ENCODE peak calls at places on chromosomes 6 and 20, in eight cellular contexts. V is A549, R is HCT116, P is HepG2, H is IMR-90, Z is H1, D is SK-N-SH, B is GM12878. J is an unnamed sample.

GRCh38 chr20:15475483-15475882 is 1097.8 kb downstream of the KIF16B start:
- DNase-seq in V (no peak), R (no peak), P (no peak), H (no peak), Z (no peak), D (peak), B (peak), J (no peak)

GRCh38 chr6:56803594-56803993 is 151.3 kb upstream of the BEND6 start:
- DNase-seq in V (no peak), R (no peak), P (no peak), H (peak), Z (no peak), D (no peak), B (no peak), J (no peak)

GRCh38 chr6:162620067-162620466 is 107.5 kb downstream of the PRKN start:
- DNase-seq in V (no peak), R (no peak), P (no peak), H (no peak), Z (no peak), D (no peak), B (no peak), J (no peak)

GRCh38 chr6:23329091-23329490 is 759.7 kb downstream of the HDGFL1 start:
- DNase-seq in V (no peak), R (no peak), P (no peak), H (no peak), Z (no peak), D (no peak), B (no peak), J (no peak)

GRCh38 chr6:3414704-3415453 is 42.0 kb downstream of the SLC22A23 start:
- DNase-seq in V (no peak), R (no peak), P (peak), H (peak), Z (no peak), D (no peak), B (no peak), J (peak)

GRCh38 chr6:138012682-138013081 is 94.5 kb downstream of the PERP start:
- DNase-seq in V (no peak), R (no peak), P (no peak), H (no peak), Z (no peak), D (no peak), B (no peak), J (no peak)

GRCh38 chr6:46129301-46129633 is 522 bp upstream of the ENPP4 start:
- DNase-seq in V (no peak), R (no peak), P (no peak), H (no peak), Z (no peak), D (no peak), B (no peak), J (no peak)

GRCh38 chr20:17557675-17558006 is 12.2 kb upstream of the DSTN start:
- DNase-seq in V (peak), R (peak), P (peak), H (peak), Z (no peak), D (no peak), B (no peak), J (peak)

GRCh38 chr20:48275325-48275724 is 490.0 kb upstream of the SULF2 start:
- DNase-seq in V (no peak), R (no peak), P (no peak), H (no peak), Z (no peak), D (no peak), B (no peak), J (no peak)

GRCh38 chr6:89950879-89951391 is 56.7 kb downstream of the GJA10 start:
- DNase-seq in V (no peak), R (no peak), P (no peak), H (no peak), Z (no peak), D (no peak), B (no peak), J (no peak)

GRCh38 chr6:108961985-108962384 is 113.8 kb downstream of the ARMC2 start:
- DNase-seq in V (no peak), R (no peak), P (no peak), H (peak), Z (no peak), D (no peak), B (no peak), J (no peak)

GRCh38 chr6:139003751-139004150 is 15.7 kb upstream of the REPS1 start:
- DNase-seq in V (no peak), R (no peak), P (no peak), H (no peak), Z (no peak), D (no peak), B (no peak), J (no peak)

GRCh38 chr6:490251-491037 is 98.9 kb downstream of the IRF4 start:
- DNase-seq in V (no peak), R (no peak), P (no peak), H (no peak), Z (no peak), D (no peak), B (peak), J (peak)

GRCh38 chr6:134410531-134410930 is 92.6 kb upstream of the SGK1 start:
- DNase-seq in V (no peak), R (no peak), P (no peak), H (no peak), Z (no peak), D (no peak), B (no peak), J (no peak)

GRCh38 chr20:53795170-53795569 is 201.5 kb upstream of the ZNF217 start:
- DNase-seq in V (no peak), R (no peak), P (no peak), H (peak), Z (no peak), D (no peak), B (no peak), J (no peak)

GRCh38 chr6:19879663-19880062 is 42.5 kb downstream of the ID4 start:
- DNase-seq in V (no peak), R (no peak), P (no peak), H (no peak), Z (no peak), D (no peak), B (no peak), J (no peak)

GRCh38 chr6:148389917-148390316 is 47.3 kb downstream of the SASH1 start:
- DNase-seq in V (no peak), R (no peak), P (no peak), H (no peak), Z (no peak), D (no peak), B (no peak), J (no peak)

GRCh38 chr6:50381106-50381415 is 331.3 kb upstream of the DEFB112 start:
- DNase-seq in V (no peak), R (no peak), P (no peak), H (no peak), Z (peak), D (peak), B (no peak), J (no peak)
- TF ChIP-seq RAD21 in V (no peak), R (no peak), P (no peak), H (no peak), Z (peak), D (no peak), B (no peak), J (no peak)

DNA sequence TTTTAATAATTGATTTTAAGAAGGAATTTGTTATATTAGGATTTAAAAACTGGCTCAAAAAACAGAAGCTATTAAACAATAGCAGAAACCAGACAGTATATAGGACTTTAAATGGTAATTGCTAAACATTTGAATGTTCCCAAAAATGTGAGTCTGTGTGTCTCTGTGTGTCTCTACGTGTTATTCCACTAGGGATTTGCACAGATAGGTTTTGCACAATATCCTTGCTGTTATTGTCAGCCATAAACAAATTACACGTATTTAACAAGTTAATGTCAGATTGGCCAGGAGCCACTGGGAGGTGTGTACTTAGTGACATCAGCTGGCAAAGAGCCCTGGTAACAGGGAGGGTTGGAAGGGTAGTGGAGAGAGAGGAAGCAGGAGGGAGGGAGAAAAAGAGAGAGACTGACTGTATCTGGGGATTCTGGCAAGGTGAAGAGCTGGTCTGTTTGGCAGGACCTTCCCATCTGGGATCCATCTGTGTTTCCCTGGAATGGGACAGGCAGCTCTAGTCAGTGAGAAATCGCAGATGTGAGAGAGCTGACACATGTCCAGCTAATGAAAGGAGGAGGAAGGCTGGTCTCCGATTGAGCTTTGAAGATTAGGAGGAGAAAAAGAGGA is 72.2 kb downstream of the CBFA2T2 start:
- DNase-seq in V (peak), R (peak), P (peak), H (peak), Z (no peak), D (peak), B (no peak), J (peak)
- TF ChIP-seq RAD21 in V (no peak), R (no peak), P (peak), H (no peak), Z (no peak), D (peak), B (no peak), J (no peak)

DNA sequence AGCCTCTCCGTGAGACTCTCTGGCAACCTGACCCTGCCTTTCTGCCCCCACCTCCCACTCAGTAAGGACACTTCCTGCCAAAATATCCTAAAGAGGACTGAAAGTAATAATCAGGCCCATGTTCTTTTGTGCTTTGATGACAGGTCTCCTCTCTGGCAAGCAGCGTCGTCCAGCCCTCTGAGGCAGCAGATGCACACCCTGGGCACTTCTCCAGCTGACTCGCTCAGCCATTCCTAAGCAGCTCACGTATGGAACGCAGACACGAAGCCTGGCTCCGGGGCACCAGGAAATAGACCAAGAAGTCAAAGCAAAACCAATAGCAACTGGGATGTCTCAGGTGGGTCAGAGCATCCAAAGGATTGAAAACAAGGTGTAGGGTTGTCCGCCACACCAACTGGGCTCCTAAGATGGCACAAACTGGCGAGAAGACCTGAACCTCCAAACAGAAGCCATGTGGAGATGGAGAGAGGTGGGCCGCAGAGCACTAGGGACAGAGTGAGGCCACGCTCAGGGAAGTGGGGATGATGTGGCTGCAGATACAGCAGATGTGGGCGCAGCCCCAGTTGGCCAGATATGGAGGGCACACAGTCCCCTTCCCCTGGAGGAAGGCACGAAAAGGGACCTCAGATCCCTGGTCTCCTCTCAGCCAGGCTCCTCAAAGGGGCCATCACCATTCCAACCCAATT is 99.3 kb downstream of the PRND start:
- DNase-seq in V (peak), R (no peak), P (no peak), H (peak), Z (no peak), D (no peak), B (no peak), J (no peak)
- TF ChIP-seq RAD21 in V (no peak), R (no peak), P (no peak), H (no peak), Z (no peak), D (no peak), B (no peak), J (no peak)

DNA sequence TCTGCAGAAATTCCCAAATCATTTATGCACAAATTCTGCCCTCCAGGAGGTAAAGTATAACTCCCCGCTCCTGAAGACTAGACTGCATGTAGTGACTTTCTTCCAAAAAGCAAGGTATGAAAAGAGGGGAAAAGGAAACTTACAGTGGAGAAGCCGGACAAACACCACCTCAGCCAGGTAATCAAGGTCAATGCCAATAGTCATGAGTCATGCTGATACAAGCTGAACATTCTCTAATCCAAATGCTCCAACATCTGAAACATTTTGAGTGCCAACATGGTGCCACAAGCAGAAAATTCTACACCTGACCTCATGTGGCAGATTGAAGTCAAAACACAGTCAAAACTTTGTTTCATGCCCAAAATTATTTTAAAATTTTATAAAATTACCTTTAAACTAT is 165.6 kb downstream of the FOXA2 start:
- DNase-seq in V (no peak), R (no peak), P (peak), H (no peak), Z (no peak), D (no peak), B (no peak), J (no peak)
- TF ChIP-seq RAD21 in V (no peak), R (no peak), P (no peak), H (no peak), Z (no peak), D (no peak), B (no peak), J (no peak)

GRCh38 chr20:59047938-59048680 is 5.5 kb upstream of the PRELID3B start:
- DNase-seq in V (peak), R (no peak), P (peak), H (peak), Z (no peak), D (no peak), B (no peak), J (peak)
- TF ChIP-seq RAD21 in V (no peak), R (no peak), P (no peak), H (no peak), Z (no peak), D (no peak), B (no peak), J (no peak)

DNA sequence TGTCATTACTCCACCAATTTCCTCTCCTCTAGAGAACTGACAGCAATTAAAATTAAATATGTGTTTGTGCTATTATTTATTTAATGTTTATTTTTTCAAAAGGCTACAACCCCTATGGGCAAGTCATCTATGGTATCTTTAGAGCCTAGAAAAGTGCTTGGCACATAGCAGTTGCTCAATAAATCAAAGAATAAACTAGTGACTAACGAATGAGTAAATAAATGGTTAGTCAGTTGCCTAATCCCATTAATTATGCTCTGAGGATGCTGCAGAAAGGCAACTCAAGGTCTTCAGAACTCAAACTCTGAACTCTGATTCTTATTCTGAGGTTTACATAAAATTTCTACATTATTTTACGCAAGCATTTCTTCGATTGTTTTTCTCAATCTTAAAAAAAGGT is 193.0 kb upstream of the TSHZ2 start:
- DNase-seq in V (no peak), R (no peak), P (no peak), H (no peak), Z (no peak), D (no peak), B (no peak), J (no peak)
- TF ChIP-seq RAD21 in V (no peak), R (no peak), P (no peak), H (no peak), Z (no peak), D (no peak), B (no peak), J (no peak)

DNA sequence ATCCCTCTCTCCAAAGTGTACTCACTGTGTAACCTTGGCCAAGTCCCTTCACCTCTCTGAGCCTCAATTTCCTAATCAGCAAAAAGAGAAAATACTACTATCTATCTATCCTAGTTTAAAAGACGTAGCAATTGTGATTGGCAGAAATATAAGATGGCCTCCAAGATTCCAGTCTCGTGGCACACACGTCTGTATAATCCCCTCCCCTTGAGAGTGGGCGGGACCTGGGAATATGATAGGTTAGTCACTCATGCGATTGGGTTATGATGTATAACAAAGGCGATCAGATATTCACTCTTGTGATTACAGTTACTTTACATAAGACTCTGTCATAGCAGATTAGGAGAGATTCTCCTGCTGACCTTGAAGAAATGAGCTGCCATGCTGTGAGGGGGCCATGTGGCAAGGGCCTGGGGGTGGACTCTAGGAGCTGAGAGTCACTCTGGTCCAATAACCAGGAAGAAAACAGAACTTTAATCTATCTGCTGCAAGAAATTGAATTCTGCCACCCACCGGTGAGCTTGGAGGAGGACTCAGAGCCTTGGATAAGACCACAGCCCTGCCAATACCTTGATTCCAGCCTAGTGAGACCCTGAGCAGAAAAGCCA is 6.0 kb downstream of the CPNE5 start:
- DNase-seq in V (no peak), R (no peak), P (no peak), H (no peak), Z (no peak), D (no peak), B (no peak), J (no peak)
- TF ChIP-seq RAD21 in V (no peak), R (no peak), P (no peak), H (no peak), Z (no peak), D (no peak), B (no peak), J (no peak)